ENCODE peak calls at places on chromosome 1, in eight cellular contexts. Y, U, N, B, O, S, R and I are unnamed samples.
A peak's percentile ranks its signal among the peaks of the same experiment; 100 is the strongest.

GRCh38 chr1:181104042-181104789 is 15.7 kb downstream of the IER5 start:
- DNase-seq in R (peak; percentile 40), B (no peak), S (no peak), N (no peak), U (no peak), Y (peak; percentile 51), O (no peak), I (no peak)

GRCh38 chr1:115160728-115161127 is 71.4 kb upstream of the TSPAN2 start:
- DNase-seq in U (no peak), N (no peak), S (no peak), O (no peak), B (no peak), R (no peak), Y (no peak), I (no peak)

GRCh38 chr1:8343464-8344001 is 25.6 kb downstream of the SLC45A1 start:
- DNase-seq in R (peak; percentile 94), Y (no peak), O (no peak), S (peak; percentile 94), U (peak; percentile 91), B (no peak), N (peak; percentile 97), I (peak; percentile 76)

GRCh38 chr1:185279571-185279970 is 37.5 kb downstream of the IVNS1ABP start:
- DNase-seq in R (peak; percentile 7), O (no peak), S (no peak), Y (no peak), N (no peak), B (no peak), U (no peak), I (no peak)

GRCh38 chr1:43348343-43348808 is 10.4 kb upstream of the CDC20 start:
- DNase-seq in O (no peak), B (no peak), Y (no peak), U (no peak), S (no peak), N (no peak), R (peak; percentile 26), I (no peak)

GRCh38 chr1:234954613-234955012 is 174.0 kb downstream of the TOMM20 start:
- DNase-seq in S (no peak), N (no peak), Y (no peak), R (no peak), B (no peak), O (no peak), U (no peak), I (no peak)

GRCh38 chr1:210646258-210646616 is 317.5 kb downstream of the HHAT start:
- DNase-seq in O (no peak), S (no peak), Y (no peak), U (no peak), N (no peak), R (no peak), B (no peak), I (no peak)

GRCh38 chr1:5586629-5587028 is 405.6 kb downstream of the NPHP4 start:
- DNase-seq in R (no peak), S (no peak), Y (no peak), B (no peak), U (no peak), O (no peak), N (no peak), I (peak; percentile 5)

GRCh38 chr1:1020000-1020404 is at the start of gene AGRN:
- DNase-seq in N (peak; percentile 73), R (peak; percentile 92), B (peak; percentile 71), U (no peak), O (no peak), S (no peak), Y (no peak), I (no peak)

GRCh38 chr1:201696217-201696761 is 132.7 kb upstream of the IPO9 start:
- DNase-seq in R (peak; percentile 93), U (peak; percentile 33), S (peak; percentile 96), O (no peak), B (no peak), Y (no peak), N (peak; percentile 95), I (peak; percentile 88)